ENCODE peak calls at places on chromosomes 16 and 17, in six cellular contexts. A is tibial nerve, N is upper lobe of left lung, W is stomach, U is sigmoid colon, F is transverse colon. Y is an unnamed sample. For H3K4me1, the result is how much of the 10 kb centered on the place peaks cover.

GRCh38 chr17:53058031-53058430 is 764.7 kb upstream of the KIF2B start:
- DNase-seq in A (no peak), N (no peak), W (no peak), U (no peak), F (no peak), Y (no peak)

GRCh38 chr17:19753661-19754463 is 5.8 kb upstream of the ALDH3A1 start:
- DNase-seq in A (no peak), N (peak), W (peak), U (peak), F (peak), Y (peak)

GRCh38 chr17:80482555-80483308 is 6.3 kb upstream of the NPTX1 start:
- DNase-seq in A (no peak), N (no peak), W (no peak), U (no peak), F (no peak), Y (no peak)

GRCh38 chr16:56912746-56913703 is 18.9 kb upstream of the HERPUD1 start:
- DNase-seq in A (peak), N (no peak), W (no peak), U (peak), F (peak), Y (no peak)

GRCh38 chr16:85285681-85286065 is 173.4 kb upstream of the CIBAR2 start:
- DNase-seq in A (no peak), N (no peak), W (no peak), U (no peak), F (no peak), Y (no peak)

GRCh38 chr17:21129023-21129681 is 2.4 kb downstream of the DHRS7B start:
- DNase-seq in A (peak), N (no peak), W (no peak), U (no peak), F (no peak), Y (peak)

GRCh38 chr17:46949291-46950174 is 26.6 kb downstream of the GOSR2 start:
- DNase-seq in A (no peak), N (no peak), W (no peak), U (no peak), F (no peak), Y (no peak)

GRCh38 chr17:42361781-42362186 is 26.5 kb downstream of the STAT3 start:
- DNase-seq in A (no peak), N (peak), W (no peak), U (no peak), F (peak), Y (no peak)

GRCh38 chr16:31110106-31111034 is 2.2 kb downstream of the BCKDK start:
- DNase-seq in A (no peak), N (no peak), W (no peak), U (no peak), F (no peak), Y (no peak)

GRCh38 chr17:981292-981658 is 1.7 kb upstream of the NXN start:
- DNase-seq in A (no peak), N (no peak), W (no peak), U (no peak), F (no peak), Y (no peak)

GRCh38 chr17:37743875-37744632 is 805 bp downstream of the HNF1B start:
- DNase-seq in A (no peak), N (peak), W (peak), U (no peak), F (peak), Y (peak)

GRCh38 chr16:1181715-1182671 is 29.1 kb downstream of the CACNA1H start:
- DNase-seq in A (no peak), N (peak), W (peak), U (peak), F (peak), Y (no peak)

GRCh38 chr17:44919885-44920564 is 4.7 kb upstream of the GFAP start:
- DNase-seq in A (peak), N (peak), W (peak), U (peak), F (peak), Y (peak)
- H3K4me1 ChIP-seq in A (half or more), N (under half), W (under half), U (under half), F (under half), Y (under half)

DNA sequence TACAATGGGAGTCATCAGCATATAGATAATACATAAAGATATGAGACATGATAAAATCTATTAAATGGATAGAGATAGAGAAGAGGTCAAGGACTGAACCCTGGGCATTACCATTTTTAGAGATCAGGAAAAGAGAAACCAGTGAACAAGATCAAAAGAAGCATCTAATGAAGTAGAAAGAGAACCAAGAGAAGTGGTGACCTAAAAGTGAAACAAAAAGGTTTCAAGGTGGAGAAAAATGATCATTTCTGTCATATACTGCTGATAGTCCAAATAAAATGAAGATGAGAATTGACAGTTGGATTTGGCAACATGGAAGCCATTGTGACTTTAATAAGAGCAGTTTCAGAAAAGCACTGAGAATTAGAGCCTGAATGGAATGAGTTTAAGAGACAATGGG is 165.1 kb downstream of the PPM1E start:
- DNase-seq in A (no peak), N (no peak), W (no peak), U (no peak), F (no peak), Y (no peak)
- H3K4me3 ChIP-seq in A (no peak), N (no peak), W (no peak), U (no peak), F (no peak), Y (no peak)

GRCh38 chr17:29930399-29931010 is 477 bp upstream of the SSH2 start:
- DNase-seq in A (no peak), N (peak), W (no peak), U (no peak), F (peak), Y (peak)
- TF ChIP-seq POLR2A in A (no peak), N (no peak), W (no peak), U (no peak), F (no peak), Y (no peak)

GRCh38 chr16:23867566-23867965 is 31.8 kb downstream of the PRKCB start:
- DNase-seq in A (no peak), N (no peak), W (no peak), U (no peak), F (no peak), Y (no peak)
- H3K4me1 ChIP-seq in A (under half), N (under half), W (under half), U (under half), F (under half), Y (under half)

GRCh38 chr17:11239379-11239970 is 1.5 kb upstream of the SHISA6 start:
- DNase-seq in A (no peak), N (no peak), W (no peak), U (no peak), F (no peak), Y (no peak)
- H3K4me3 ChIP-seq in A (peak), N (no peak), W (no peak), U (no peak), F (no peak), Y (peak)

GRCh38 chr17:59786213-59786535 is 78.7 kb downstream of the VMP1 start:
- DNase-seq in A (no peak), N (no peak), W (no peak), U (no peak), F (no peak), Y (no peak)

GRCh38 chr17:59783221-59784016 is 76.0 kb downstream of the VMP1 start:
- DNase-seq in A (no peak), N (no peak), W (no peak), U (no peak), F (no peak), Y (no peak)

GRCh38 chr17:59785091-59785799 is 77.8 kb downstream of the VMP1 start:
- DNase-seq in A (no peak), N (no peak), W (no peak), U (no peak), F (no peak), Y (no peak)

GRCh38 chr17:59790936-59791335 is 83.5 kb downstream of the VMP1 start:
- DNase-seq in A (peak), N (no peak), W (no peak), U (no peak), F (no peak), Y (no peak)

GRCh38 chr17:59786536-59787319 is 79.3 kb downstream of the VMP1 start:
- DNase-seq in A (peak), N (peak), W (peak), U (peak), F (peak), Y (peak)
- TF ChIP-seq POLR2A in A (peak), N (no peak), W (no peak), U (no peak), F (peak), Y (peak)

Y was measured in prostate gland.